ENCODE peak calls at places on chromosome 18, in seven cellular contexts. N is CD4-positive, alpha-beta T cell; B is foreskin fibroblast; F is ELR; S is fibroblast of lung; L is KBM-7; U is GM04504. M is an unnamed sample.

GRCh38 chr18:39838831-39839230 is 2116.2 kb upstream of the PIK3C3 start:
- DNase-seq in N (no peak), L (no peak), U (no peak), B (no peak), S (no peak), F (no peak), M (no peak)

GRCh38 chr18:41745166-41746049 is 209.6 kb upstream of the PIK3C3 start:
- DNase-seq in L (peak), B (peak), U (no peak), S (peak), N (no peak), F (peak), M (no peak)

GRCh38 chr18:57959278-57959677 is 84.7 kb upstream of the NEDD4L start:
- DNase-seq in L (peak), B (peak), N (no peak), S (peak), F (peak), U (peak), M (no peak)

GRCh38 chr18:37294951-37295350 is 270.6 kb downstream of the CELF4 start:
- DNase-seq in B (peak), F (peak), L (no peak), U (no peak), N (no peak), S (no peak), M (no peak)

GRCh38 chr18:8808001-8808400 is 102.6 kb downstream of the MTCL1 start:
- DNase-seq in F (peak), L (no peak), S (no peak), N (no peak), U (no peak), B (peak), M (no peak)

GRCh38 chr18:28204154-28204553 is 27.2 kb upstream of the CDH2 start:
- DNase-seq in U (peak), S (peak), L (no peak), F (peak), B (peak), N (no peak), M (no peak)

GRCh38 chr18:26487437-26487836 is 60.9 kb downstream of the KCTD1 start:
- DNase-seq in U (no peak), F (peak), N (no peak), L (no peak), S (peak), B (no peak), M (no peak)

GRCh38 chr18:63191413-63191812 is 128.2 kb downstream of the BCL2 start:
- DNase-seq in F (no peak), B (no peak), L (no peak), S (no peak), U (no peak), N (no peak), M (no peak)

GRCh38 chr18:7579176-7579922 is 12.2 kb downstream of the PTPRM start:
- DNase-seq in F (no peak), L (no peak), S (peak), N (no peak), B (peak), U (no peak), M (no peak)

M was measured in activated T-helper 2 cell treated with anti-CD3 and anti-CD28 coated beads, Interferon-gamma antibody, Interleukin-2, Interleukin-4, amounts not matched to agents 10 μg/mL and 5 μg/mL and 100 μg/mL, durations not matched to agents 14 hours and 24 hours and 36 hours.